ENCODE peak calls at places on chromosomes 3 and 15, in four cellular contexts. B, X, L and H are unnamed samples.

GRCh38 chr15:64180235-64180824 is 17.5 kb upstream of the PPIB start:
- DNase-seq in B (no peak), X (no peak), L (no peak), H (no peak)

GRCh38 chr3:40631341-40631995 is 106.7 kb downstream of the ZNF621 start:
- DNase-seq in B (no peak), X (no peak), L (no peak), H (no peak)

GRCh38 chr3:100465871-100466777 is 26.3 kb upstream of the TMEM45A start:
- DNase-seq in B (no peak), X (no peak), L (peak; percentile 23), H (peak; percentile 13)

GRCh38 chr15:40293006-40293405 is 10.1 kb upstream of the ANKRD63 start:
- DNase-seq in B (no peak), X (no peak), L (no peak), H (no peak)

GRCh38 chr3:69791111-69791510 is 51.8 kb downstream of the MITF start:
- DNase-seq in B (peak; percentile 72), X (no peak), L (peak; percentile 90), H (peak; percentile 97)

GRCh38 chr15:67311751-67312150 is 57.2 kb downstream of the IQCH start:
- DNase-seq in B (no peak), X (no peak), L (no peak), H (no peak)

GRCh38 chr3:100703865-100704264 is 5.4 kb upstream of the TFG start:
- DNase-seq in B (no peak), X (no peak), L (no peak), H (no peak)

GRCh38 chr15:60893886-60894285 is 335.2 kb downstream of the RORA start:
- DNase-seq in B (no peak), X (no peak), L (no peak), H (no peak)

GRCh38 chr3:156892701-156893100 is 66.5 kb downstream of the LEKR1 start:
- DNase-seq in B (peak; percentile 78), X (no peak), L (peak; percentile 23), H (peak; percentile 9)

GRCh38 chr15:74988007-74988800 is 7.2 kb upstream of the SCAMP5 start:
- DNase-seq in B (no peak), X (peak; percentile 74), L (peak; percentile 45), H (peak; percentile 65)

GRCh38 chr3:58206406-58207011 is 4.3 kb downstream of the DNASE1L3 start:
- DNase-seq in B (peak; percentile 42), X (no peak), L (peak; percentile 55), H (peak; percentile 27)

GRCh38 chr3:38127611-38128302 is 9.2 kb downstream of the ACAA1 start:
- DNase-seq in B (no peak), X (no peak), L (no peak), H (no peak)

GRCh38 chr15:28098766-28099554 is at the start of gene OCA2:
- DNase-seq in B (peak; percentile 40), X (peak; percentile 90), L (peak; percentile 12), H (peak; percentile 83)

GRCh38 chr15:69885182-69886041 is 212.3 kb downstream of the TLE3 start:
- DNase-seq in B (peak; percentile 23), X (peak; percentile 33), L (no peak), H (peak; percentile 16)

GRCh38 chr3:27565201-27565827 is 81.1 kb upstream of the SLC4A7 start:
- DNase-seq in B (no peak), X (no peak), L (no peak), H (peak; percentile 22)

GRCh38 chr3:31091748-31092147 is 197.3 kb upstream of the GADL1 start:
- DNase-seq in B (no peak), X (no peak), L (no peak), H (no peak)

GRCh38 chr15:73338058-73338457 is 30.7 kb downstream of the HCN4 start:
- DNase-seq in B (no peak), X (no peak), L (no peak), H (no peak)

GRCh38 chr15:62515696-62516395 is 350.8 kb upstream of the C2CD4B start:
- DNase-seq in B (no peak), X (no peak), L (no peak), H (no peak)

GRCh38 chr3:102980379-102980726 is 545.5 kb downstream of the ZPLD1 start:
- DNase-seq in B (no peak), X (no peak), L (no peak), H (no peak)

GRCh38 chr15:58454950-58455401 is 23.2 kb downstream of the LIPC start:
- DNase-seq in B (no peak), X (no peak), L (peak; percentile 39), H (no peak)

GRCh38 chr15:72202302-72202701 is 4.7 kb upstream of the GRAMD2A start:
- DNase-seq in B (no peak), X (no peak), L (no peak), H (no peak)

GRCh38 chr15:75554717-75555116 is 24.4 kb downstream of the PTPN9 start:
- DNase-seq in B (peak; percentile 54), X (no peak), L (peak; percentile 81), H (peak; percentile 75)

GRCh38 chr3:113695426-113695817 is 1.0 kb downstream of the USF3 start:
- DNase-seq in B (peak; percentile 3), X (no peak), L (peak; percentile 18), H (peak; percentile 50)

GRCh38 chr3:42786631-42787030 is 13.6 kb upstream of the CCDC13 start:
- DNase-seq in B (no peak), X (no peak), L (no peak), H (no peak)

GRCh38 chr15:28950916-28951315 is 65.1 kb downstream of the APBA2 start:
- DNase-seq in B (no peak), X (no peak), L (no peak), H (no peak)